ENCODE peak calls at places on chromosomes 6 and 20, in ten cellular contexts. C is activated T-helper 9 cell treated with anti-CD3 and anti-CD28 coated beads, Interleukin-2, amount 50 U/mL, for 16 hours; M is HEK293T; K is activated naive CD8-positive, alpha-beta T cell treated with anti-CD3 and anti-CD28 coated beads, Interleukin-2, amount 50 U/mL, for 24 hours; V is NCI-H2029 treated with DMSO at 0.1 percent for 48 hours; P is stimulated activated CD8-positive, alpha-beta memory T cell treated with anti-CD3 and anti-CD28 coated beads, Interleukin-4, amount 100 ng/mL, for 24 hours; U is SW 1271; E is stimulated activated CD4-positive, alpha-beta T cell treated with anti-CD3 and anti-CD28 coated beads, Interleukin-1b, Interleukin-23, amount 100 ng/mL, for 1 hour; J is Ammon's horn; H is CD8-positive, alpha-beta memory T cell. I is an unnamed sample.

GRCh38 chr6:151740820-151741219 is 66.7 kb upstream of the ESR1 start:
- DNase-seq in H (no peak), U (no peak), V (no peak), P (no peak), E (no peak), J (no peak), K (no peak), C (no peak), M (no peak), I (no peak)

GRCh38 chr6:113829702-113830058 is 27.5 kb upstream of the MARCKS start:
- DNase-seq in V (no peak), E (no peak), C (no peak), U (no peak), J (no peak), K (no peak), M (no peak), P (no peak), H (no peak), I (no peak)

GRCh38 chr6:3228046-3228671 is 706 bp upstream of the TUBB2B start:
- DNase-seq in J (no peak), P (no peak), V (peak; percentile 94), E (no peak), C (no peak), U (no peak), M (no peak), K (peak; percentile 10), H (no peak), I (peak; percentile 77)

GRCh38 chr6:35973670-35974222 is 50.7 kb downstream of the SLC26A8 start:
- DNase-seq in V (no peak), M (no peak), K (peak; percentile 12), J (no peak), C (no peak), U (no peak), H (no peak), E (no peak), P (no peak), I (no peak)

GRCh38 chr6:168722397-168722796 is 281.4 kb downstream of the SMOC2 start:
- DNase-seq in M (no peak), P (no peak), V (no peak), H (no peak), E (no peak), U (no peak), K (no peak), J (no peak), C (no peak), I (no peak)

GRCh38 chr6:139409026-139409425 is 34.6 kb upstream of the CITED2 start:
- DNase-seq in H (no peak), J (no peak), P (no peak), V (no peak), E (no peak), U (no peak), M (no peak), C (no peak), K (no peak), I (no peak)

GRCh38 chr6:156379946-156380707 is 397.1 kb upstream of the ARID1B start:
- DNase-seq in M (peak; percentile 49), V (no peak), H (no peak), P (no peak), J (no peak), K (no peak), C (no peak), E (no peak), U (peak; percentile 8), I (no peak)

GRCh38 chr6:20846602-20847028 is 312.4 kb downstream of the CDKAL1 start:
- DNase-seq in C (no peak), P (no peak), V (no peak), H (no peak), J (no peak), U (no peak), E (no peak), M (no peak), K (no peak), I (no peak)

GRCh38 chr6:116005508-116005855 is 55.2 kb downstream of the FRK start:
- DNase-seq in U (no peak), E (no peak), C (no peak), V (no peak), M (no peak), P (no peak), H (no peak), J (no peak), K (no peak), I (no peak)

GRCh38 chr20:36462440-36463211 is 78.7 kb upstream of the MYL9 start:
- DNase-seq in V (no peak), E (no peak), K (no peak), U (peak; percentile 50), J (peak; percentile 42), M (no peak), P (no peak), H (no peak), C (no peak), I (peak; percentile 79)

GRCh38 chr20:40331699-40332098 is 357.3 kb downstream of the MAFB start:
- DNase-seq in J (no peak), E (no peak), C (no peak), U (no peak), K (no peak), V (peak; percentile 4), H (no peak), P (no peak), M (no peak), I (no peak)

GRCh38 chr20:50218987-50219435 is 28.4 kb downstream of the CEBPB start:
- DNase-seq in C (no peak), K (no peak), E (no peak), M (no peak), P (no peak), J (no peak), V (no peak), H (no peak), U (no peak), I (no peak)

GRCh38 chr6:142965164-142965563 is 20.2 kb upstream of the HIVEP2 start:
- DNase-seq in P (no peak), M (no peak), C (no peak), J (no peak), U (no peak), H (no peak), V (no peak), K (no peak), E (no peak), I (no peak)

GRCh38 chr20:54063998-54064676 is 6.3 kb downstream of the BCAS1 start:
- DNase-seq in H (peak; percentile 51), C (no peak), K (peak; percentile 69), J (no peak), U (no peak), M (no peak), P (peak; percentile 9), E (no peak), V (no peak), I (no peak)

GRCh38 chr6:157620905-157621304 is 202.1 kb upstream of the SNX9 start:
- DNase-seq in M (no peak), E (no peak), V (no peak), P (no peak), U (no peak), K (no peak), H (no peak), C (no peak), J (no peak), I (no peak)

GRCh38 chr6:141700836-141701235 is 431.9 kb upstream of the GJE1 start:
- DNase-seq in J (no peak), M (no peak), P (no peak), E (no peak), V (no peak), K (no peak), C (no peak), U (no peak), H (no peak), I (no peak)

GRCh38 chr6:48141975-48142374 is 31.0 kb upstream of the PTCHD4 start:
- DNase-seq in U (no peak), P (no peak), K (no peak), V (no peak), H (no peak), J (no peak), M (no peak), C (no peak), E (no peak), I (no peak)

GRCh38 chr6:5157744-5158143 is 72.6 kb downstream of the PPP1R3G start:
- DNase-seq in J (no peak), K (no peak), P (no peak), H (no peak), V (no peak), E (no peak), C (no peak), M (no peak), U (no peak), I (no peak)

GRCh38 chr20:37902504-37903313 is at the start of gene VSTM2L:
- DNase-seq in H (no peak), V (no peak), P (no peak), M (peak; percentile 57), K (no peak), E (no peak), J (no peak), C (no peak), U (peak; percentile 28), I (no peak)

I was measured in sciatic nerve.